ENCODE peak calls at places on chromosomes 2 and 18, in five cellular contexts. W, J, A, T and F are unnamed samples.

GRCh38 chr2:68831688-68832087 is 39.5 kb downstream of the BMP10 start:
- ATAC-seq in T (no peak), W (no peak), A (no peak), J (no peak), F (peak)

GRCh38 chr2:11244091-11244826 is 89.0 kb downstream of the SLC66A3 start:
- ATAC-seq in A (no peak), T (no peak), W (no peak), J (no peak), F (no peak)

GRCh38 chr18:74249181-74249968 is 42.4 kb downstream of the CYB5A start:
- ATAC-seq in W (no peak), T (no peak), A (no peak), J (peak), F (peak)

GRCh38 chr2:147630585-147630984 is 214.2 kb upstream of the ACVR2A start:
- ATAC-seq in W (no peak), A (peak), T (no peak), J (no peak), F (no peak)

GRCh38 chr2:45918816-45919655 is 267.6 kb downstream of the PRKCE start:
- ATAC-seq in W (peak), J (peak), T (peak), A (no peak), F (no peak)

GRCh38 chr18:48662021-48662661 is 123.3 kb downstream of the CTIF start:
- ATAC-seq in W (no peak), T (no peak), A (no peak), J (peak), F (no peak)

GRCh38 chr2:187435078-187435477 is 13.0 kb downstream of the CALCRL start:
- ATAC-seq in T (no peak), W (no peak), J (no peak), A (no peak), F (no peak)

GRCh38 chr2:7278984-7279383 is 361.8 kb downstream of the RNF144A start:
- ATAC-seq in A (no peak), W (no peak), T (no peak), J (no peak), F (no peak)

GRCh38 chr2:29557268-29557667 is 364.1 kb downstream of the ALK start:
- ATAC-seq in T (no peak), W (no peak), A (no peak), J (no peak), F (no peak)

GRCh38 chr2:67694464-67694863 is 297.3 kb downstream of the ETAA1 start:
- ATAC-seq in W (no peak), A (no peak), J (no peak), T (no peak), F (no peak)

GRCh38 chr18:58539659-58540380 is 89.1 kb downstream of the ALPK2 start:
- ATAC-seq in W (no peak), T (no peak), J (no peak), A (no peak), F (no peak)

GRCh38 chr2:199804831-199805230 is 46.2 kb downstream of the FTCDNL1 start:
- ATAC-seq in J (no peak), A (no peak), T (no peak), W (no peak), F (no peak)

GRCh38 chr2:186887107-186888090 is 38.4 kb upstream of the ZSWIM2 start:
- ATAC-seq in W (peak), J (peak), T (no peak), A (no peak), F (peak)

GRCh38 chr2:88608184-88608583 is 19.1 kb downstream of the EIF2AK3 start:
- ATAC-seq in A (no peak), T (peak), W (no peak), J (no peak), F (no peak)

GRCh38 chr2:23563151-23563550 is 178.2 kb downstream of the KLHL29 start:
- ATAC-seq in A (no peak), J (no peak), W (no peak), T (no peak), F (no peak)